ENCODE peak calls at places on chromosomes 13 and 19, in eight cellular contexts. O is mucosa of gallbladder, T is H4, Z is fibroblast of pulmonary artery, B is Right ventricle myocardium superior, W is amygdala, S is GM18507, R is activated T-cell treated with anti-CD3 and anti-CD28 coated beads for 1 hour. I is an unnamed sample.
A peak's percentile ranks its signal among the peaks of the same experiment; 100 is the strongest.

GRCh38 chr19:5154129-5154798 is 185.4 kb downstream of the KDM4B start:
- DNase-seq in T (no peak), B (peak; percentile 47), W (no peak), R (peak; percentile 33), S (no peak), O (no peak), Z (peak; percentile 16), I (no peak)

GRCh38 chr13:95937700-95938320 is 115.4 kb downstream of the UGGT2 start:
- DNase-seq in S (no peak), R (no peak), T (no peak), O (no peak), W (no peak), Z (no peak), B (no peak), I (peak; percentile 4)

GRCh38 chr13:106034201-106034600 is 501.3 kb downstream of the EFNB2 start:
- DNase-seq in R (no peak), T (no peak), W (no peak), O (no peak), B (no peak), Z (peak; percentile 33), S (no peak), I (peak; percentile 77)

GRCh38 chr13:32629313-32629712 is 43.1 kb downstream of the PDS5B start:
- DNase-seq in S (no peak), T (no peak), W (no peak), R (no peak), O (no peak), B (no peak), Z (no peak), I (no peak)

GRCh38 chr13:59494560-59494970 is 669.2 kb downstream of the DIAPH3 start:
- DNase-seq in S (no peak), O (no peak), T (no peak), Z (peak; percentile 68), W (no peak), B (peak; percentile 43), R (no peak), I (peak; percentile 45)

GRCh38 chr13:86476656-86477055 is 677.4 kb upstream of the SLITRK6 start:
- DNase-seq in B (no peak), S (no peak), W (no peak), R (no peak), O (no peak), Z (no peak), T (no peak), I (no peak)

GRCh38 chr13:113748101-113748861 is 10.7 kb upstream of the TMEM255B start:
- DNase-seq in S (no peak), O (no peak), B (peak; percentile 57), W (no peak), T (no peak), Z (no peak), R (no peak), I (no peak)

GRCh38 chr19:47430041-47430802 is 10.9 kb upstream of the MEIS3 start:
- DNase-seq in R (no peak), Z (peak; percentile 51), S (no peak), W (no peak), T (no peak), O (peak; percentile 47), B (peak; percentile 59), I (peak; percentile 38)

GRCh38 chr13:29849731-29850212 is 645 bp downstream of the UBL3 start:
- DNase-seq in B (peak; percentile 75), Z (peak; percentile 50), T (no peak), W (no peak), R (peak; percentile 7), S (no peak), O (peak; percentile 43), I (peak; percentile 69)

GRCh38 chr13:50682966-50683365 is 160.5 kb downstream of the DLEU7 start:
- DNase-seq in R (no peak), W (no peak), Z (no peak), B (no peak), T (no peak), S (no peak), O (no peak), I (no peak)

GRCh38 chr13:89227356-89227755 is 1556.2 kb downstream of the SLITRK5 start:
- DNase-seq in O (no peak), Z (peak; percentile 12), S (no peak), W (no peak), T (no peak), B (no peak), R (no peak), I (peak; percentile 30)

GRCh38 chr19:28498404-28498976 is 714.5 kb downstream of the UQCRFS1 start:
- DNase-seq in S (no peak), B (no peak), O (no peak), Z (no peak), T (no peak), R (no peak), W (no peak), I (no peak)

GRCh38 chr13:98998831-98999634 is 21.2 kb upstream of the DOCK9 start:
- DNase-seq in W (no peak), O (no peak), R (peak; percentile 17), S (no peak), Z (peak; percentile 27), T (no peak), B (no peak), I (peak; percentile 80)

GRCh38 chr19:46932346-46932745 is 71.5 kb downstream of the ARHGAP35 start:
- DNase-seq in Z (peak; percentile 46), W (no peak), B (no peak), O (no peak), S (no peak), T (no peak), R (no peak), I (peak; percentile 63)

GRCh38 chr13:41222259-41222852 is 28.0 kb upstream of the KBTBD7 start:
- DNase-seq in R (peak; percentile 19), W (peak; percentile 8), O (peak; percentile 49), Z (peak; percentile 68), S (peak; percentile 43), T (peak; percentile 13), B (no peak), I (peak; percentile 62)

GRCh38 chr13:30907167-30907761 is 1.2 kb downstream of the MEDAG start:
- DNase-seq in T (peak; percentile 85), Z (peak; percentile 64), R (no peak), S (no peak), O (no peak), B (no peak), W (no peak), I (peak; percentile 71)

GRCh38 chr13:113932060-113932459 is 41.8 kb downstream of the C13orf46 start:
- DNase-seq in O (no peak), Z (no peak), T (no peak), B (no peak), R (no peak), W (no peak), S (no peak), I (no peak)

GRCh38 chr13:81116461-81117282 is 775.7 kb upstream of the SPRY2 start:
- DNase-seq in W (no peak), Z (no peak), R (no peak), T (no peak), S (no peak), O (no peak), B (no peak), I (peak; percentile 5)

GRCh38 chr19:34766386-34766785 is 6.6 kb downstream of the ZNF599 start:
- DNase-seq in S (no peak), Z (no peak), O (no peak), T (no peak), R (no peak), W (no peak), B (no peak), I (peak; percentile 22)

GRCh38 chr19:16121967-16122366 is 10.3 kb downstream of the RAB8A start:
- DNase-seq in Z (no peak), O (no peak), S (no peak), T (no peak), W (no peak), R (no peak), B (no peak), I (no peak)

GRCh38 chr19:14577885-14578427 is 4.9 kb upstream of the CLEC17A start:
- DNase-seq in S (no peak), W (no peak), O (no peak), B (no peak), Z (no peak), R (no peak), T (no peak), I (no peak)

GRCh38 chr13:77751513-77752456 is 54.3 kb downstream of the SLAIN1 start:
- DNase-seq in Z (peak; percentile 62), O (peak; percentile 24), T (peak; percentile 33), B (no peak), S (peak; percentile 28), W (no peak), R (peak; percentile 7), I (peak; percentile 34)

GRCh38 chr19:41707871-41708371 is 505 bp upstream of the CEACAM5 start:
- DNase-seq in W (no peak), S (no peak), R (no peak), O (no peak), Z (no peak), T (no peak), B (no peak), I (no peak)

GRCh38 chr19:9917322-9917721 is 19.0 kb downstream of the OLFM2 start:
- DNase-seq in R (no peak), W (no peak), O (peak; percentile 16), B (no peak), T (peak; percentile 71), S (no peak), Z (peak; percentile 47), I (peak; percentile 47)

GRCh38 chr19:56611288-56611687 is 16.2 kb downstream of the ZNF71 start:
- DNase-seq in B (no peak), R (no peak), W (no peak), Z (no peak), O (no peak), S (no peak), T (no peak), I (no peak)

GRCh38 chr13:53074119-53074518 is 45.5 kb downstream of the OLFM4 start:
- DNase-seq in R (no peak), T (no peak), Z (no peak), B (no peak), O (no peak), S (no peak), W (no peak), I (no peak)

I was measured in amniotic epithelial cell.